ENCODE peak calls at places on chromosomes 16 and 17, in seven cellular contexts. O, Q, F, X, K, V and H are unnamed samples.

GRCh38 chr17:37344519-37344918 is 31.3 kb upstream of the C17orf78 start:
- DNase-seq in O (no peak), Q (no peak), F (no peak), X (no peak), K (no peak), V (no peak), H (no peak)

GRCh38 chr16:46627746-46628145 is 6.6 kb upstream of the SHCBP1 start:
- DNase-seq in O (no peak), Q (no peak), F (no peak), X (no peak), K (no peak), V (no peak), H (no peak)

GRCh38 chr16:89193021-89193575 is 7.2 kb downstream of the SLC22A31 start:
- DNase-seq in O (peak; percentile 94), Q (peak; percentile 77), F (no peak), X (peak; percentile 78), K (peak; percentile 88), V (no peak), H (peak; percentile 26)

GRCh38 chr17:80308672-80309517 is 48.2 kb downstream of the RNF213 start:
- DNase-seq in O (no peak), Q (no peak), F (no peak), X (no peak), K (no peak), V (no peak), H (no peak)

GRCh38 chr16:27365142-27366089 is 36.6 kb upstream of the IL21R start:
- DNase-seq in O (no peak), Q (no peak), F (no peak), X (no peak), K (no peak), V (no peak), H (no peak)

GRCh38 chr16:78761427-78761826 is 662.0 kb downstream of the WWOX start:
- DNase-seq in O (no peak), Q (no peak), F (no peak), X (no peak), K (peak; percentile 44), V (no peak), H (no peak)

GRCh38 chr17:10171581-10171981 is 26.8 kb downstream of the GAS7 start:
- DNase-seq in O (no peak), Q (no peak), F (no peak), X (no peak), K (no peak), V (no peak), H (no peak)

GRCh38 chr17:57422574-57423164 is 166.3 kb downstream of the MSI2 start:
- DNase-seq in O (no peak), Q (no peak), F (no peak), X (no peak), K (peak; percentile 58), V (no peak), H (peak; percentile 19)

GRCh38 chr17:41054025-41054424 is 1.0 kb downstream of the KRTAP2-2 start:
- DNase-seq in O (no peak), Q (no peak), F (no peak), X (no peak), K (no peak), V (no peak), H (no peak)

GRCh38 chr17:18280766-18281165 is 20.3 kb downstream of the MIEF2 start:
- DNase-seq in O (no peak), Q (no peak), F (no peak), X (no peak), K (no peak), V (no peak), H (no peak)

GRCh38 chr16:17921357-17921978 is 415.1 kb downstream of the NPIPA8 start:
- DNase-seq in O (peak; percentile 73), Q (peak; percentile 15), F (no peak), X (no peak), K (peak; percentile 61), V (no peak), H (no peak)

GRCh38 chr16:4136229-4136813 is 20.1 kb upstream of the ADCY9 start:
- DNase-seq in O (peak; percentile 87), Q (no peak), F (no peak), X (no peak), K (no peak), V (no peak), H (no peak)

GRCh38 chr17:16407911-16408588 is 7.3 kb upstream of the TRPV2 start:
- DNase-seq in O (peak; percentile 76), Q (peak; percentile 18), F (peak; percentile 82), X (no peak), K (peak; percentile 83), V (peak; percentile 76), H (no peak)

GRCh38 chr17:31095239-31096105 is 695 bp downstream of the NF1 start:
- DNase-seq in O (peak; percentile 94), Q (peak; percentile 75), F (peak; percentile 53), X (peak; percentile 79), K (peak; percentile 34), V (no peak), H (no peak)

GRCh38 chr16:28537076-28537475 is 1.7 kb downstream of the NUPR1 start:
- DNase-seq in O (no peak), Q (no peak), F (no peak), X (no peak), K (no peak), V (no peak), H (no peak)

GRCh38 chr17:81814748-81815645 is 11.0 kb downstream of the GCGR start:
- DNase-seq in O (no peak), Q (no peak), F (no peak), X (no peak), K (no peak), V (no peak), H (no peak)

GRCh38 chr17:59062509-59062908 is 44.2 kb downstream of the TRIM37 start:
- DNase-seq in O (no peak), Q (no peak), F (no peak), X (no peak), K (no peak), V (no peak), H (no peak)

DNA sequence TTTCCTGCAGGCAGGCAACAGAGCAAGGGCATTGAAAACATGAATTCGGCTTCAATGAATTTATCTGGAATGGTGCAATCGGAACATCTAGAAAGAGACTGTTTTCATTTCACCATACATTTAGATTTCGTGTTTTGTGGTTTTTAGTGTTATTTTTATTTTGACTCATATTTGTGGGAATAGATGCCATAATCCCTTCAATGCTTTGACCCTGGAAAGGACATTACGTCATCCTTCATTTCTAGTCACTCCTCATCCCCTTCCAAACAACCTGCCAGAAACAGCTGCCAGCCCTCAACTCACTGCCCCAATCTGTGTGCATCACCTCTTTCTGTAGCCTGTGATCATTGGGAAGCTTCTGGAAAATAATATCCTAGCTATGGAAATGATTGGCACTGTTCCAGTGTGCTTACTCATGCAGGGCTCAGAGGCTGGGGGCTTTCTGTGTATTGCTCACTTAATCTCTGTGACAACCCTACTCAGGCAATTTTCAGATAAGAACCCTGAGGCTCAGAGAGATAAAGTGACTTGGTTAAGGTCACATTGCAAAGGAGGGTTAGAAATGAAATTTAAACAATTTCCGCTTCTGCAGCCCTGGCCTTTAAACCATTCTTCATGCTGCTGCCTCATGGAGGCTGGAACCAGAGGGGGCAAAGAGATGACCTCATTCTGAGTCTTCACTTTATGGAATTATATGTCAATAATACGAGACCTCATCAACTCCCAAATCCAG is 9.5 kb upstream of the KSR1 start:
- DNase-seq in O (no peak), Q (no peak), F (no peak), X (no peak), K (no peak), V (no peak), H (peak; percentile 80)
- TF ChIP-seq CTCF in O (no peak), Q (no peak), F (no peak), X (no peak), K (no peak), V (no peak), H (no peak)

DNA sequence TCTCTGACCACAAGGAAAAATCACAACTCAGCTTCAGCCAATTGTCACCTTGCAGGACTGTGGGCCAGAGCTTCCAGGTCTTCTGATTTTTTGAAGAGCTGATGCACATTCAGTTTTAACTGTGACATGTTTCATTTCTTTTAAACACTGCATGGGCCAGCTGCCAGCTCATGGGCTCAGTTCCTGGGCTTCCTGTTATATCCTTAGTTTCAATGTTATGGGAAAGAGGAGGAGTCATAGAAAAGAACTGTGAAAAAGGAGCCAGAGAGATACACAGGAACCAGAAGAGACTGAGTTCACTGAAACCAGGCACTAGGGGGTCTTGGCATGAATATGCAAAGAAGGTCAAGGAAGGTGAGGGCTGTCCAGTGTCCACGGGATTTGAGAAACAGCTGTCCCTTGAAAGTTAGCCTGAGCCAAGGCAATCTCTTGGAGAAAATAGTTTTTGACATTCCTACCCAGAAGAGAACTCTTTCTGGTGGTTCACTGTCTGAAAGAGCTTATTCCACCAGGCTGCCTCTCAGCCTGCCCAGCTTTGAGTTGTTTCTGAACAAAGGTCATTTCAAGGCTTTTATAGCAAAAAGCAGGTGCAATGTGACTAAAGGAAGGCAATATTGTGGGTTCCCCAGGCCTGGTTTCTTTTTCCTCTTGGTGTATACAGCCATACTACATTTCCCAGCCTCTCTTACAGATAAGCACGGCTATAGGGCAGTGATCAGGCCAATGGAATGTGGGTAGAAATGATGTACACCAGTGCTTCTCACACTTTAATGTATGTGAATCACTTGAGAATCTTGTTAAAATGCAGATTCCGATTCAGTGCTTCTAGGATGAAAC is 10.5 kb downstream of the PDILT start:
- DNase-seq in O (no peak), Q (no peak), F (no peak), X (no peak), K (no peak), V (no peak), H (no peak)
- TF ChIP-seq CTCF in O (no peak), Q (no peak), F (no peak), X (no peak), K (no peak), V (no peak), H (no peak)

GRCh38 chr16:49189286-49189685 is 92.4 kb downstream of the CBLN1 start:
- DNase-seq in O (no peak), Q (no peak), F (no peak), X (no peak), K (no peak), V (peak; percentile 49), H (no peak)

GRCh38 chr16:49179714-49180330 is 101.8 kb downstream of the CBLN1 start:
- DNase-seq in O (no peak), Q (peak; percentile 8), F (no peak), X (no peak), K (no peak), V (no peak), H (no peak)

GRCh38 chr16:49181812-49182211 is 99.8 kb downstream of the CBLN1 start:
- DNase-seq in O (no peak), Q (peak; percentile 49), F (no peak), X (no peak), K (no peak), V (no peak), H (no peak)

GRCh38 chr16:49183911-49184310 is 97.7 kb downstream of the CBLN1 start:
- DNase-seq in O (peak; percentile 81), Q (peak; percentile 60), F (no peak), X (no peak), K (no peak), V (no peak), H (no peak)
- TF ChIP-seq CTCF in O (peak; percentile 70), Q (peak; percentile 59), F (no peak), X (no peak), K (peak; percentile 7), V (no peak), H (no peak)

DNA sequence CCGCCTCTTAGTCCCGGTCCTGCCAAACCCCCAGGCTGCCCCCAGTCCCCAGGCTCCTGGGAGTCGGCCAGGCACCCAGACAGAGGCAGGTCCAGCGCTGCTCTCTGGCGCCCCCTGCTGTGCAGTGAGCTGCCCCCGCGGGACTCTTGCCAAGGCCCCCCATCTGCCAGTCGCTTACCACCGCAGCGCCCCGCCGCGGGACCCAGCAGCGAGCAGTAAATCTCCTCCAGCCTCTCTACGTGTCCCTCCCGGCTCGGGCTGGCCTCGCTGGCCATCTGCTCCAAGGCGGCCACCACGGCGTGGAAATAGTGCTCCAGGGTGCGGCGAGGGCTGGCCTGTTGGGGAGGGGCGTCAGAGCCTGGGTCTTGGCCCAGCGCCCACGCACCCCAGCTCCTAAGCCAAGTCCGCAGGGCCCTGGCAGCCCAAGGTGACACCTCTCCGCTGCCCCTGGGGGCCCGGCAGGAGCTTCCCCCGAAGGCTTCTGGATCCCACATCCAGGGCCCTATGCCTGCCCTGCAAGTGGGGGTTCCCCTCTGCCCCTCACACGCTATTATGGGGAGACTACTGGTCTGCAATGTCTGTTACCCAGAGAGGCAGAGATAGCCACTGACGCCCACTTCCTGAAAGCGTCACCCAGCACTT is 33.7 kb upstream of the MFSD6L start:
- DNase-seq in O (peak; percentile 85), Q (peak; percentile 73), F (no peak), X (no peak), K (peak; percentile 69), V (no peak), H (no peak)
- TF ChIP-seq CTCF in O (peak; percentile 66), Q (peak; percentile 69), F (no peak), X (no peak), K (peak; percentile 77), V (peak; percentile 17), H (peak; percentile 16)